ENCODE peak calls at places on chromosomes 3 and 15, in four cellular contexts. V is cardiac muscle cell, L is upper lobe of right lung, H is hepatocyte. D is an unnamed sample. For H3K27me3, the result is how much of the 10 kb centered on the place peaks cover.

GRCh38 chr3:133834621-133835417 is 29.2 kb downstream of the SRPRB start:
- DNase-seq in H (no peak), V (no peak), L (peak), D (no peak)

GRCh38 chr3:156207802-156208685 is 87.7 kb downstream of the KCNAB1 start:
- DNase-seq in V (peak), L (no peak), H (no peak), D (no peak)

GRCh38 chr3:33441322-33441976 is 1.2 kb upstream of the UBP1 start:
- DNase-seq in L (no peak), H (peak), V (no peak), D (no peak)

GRCh38 chr3:127342735-127343134 is 54.9 kb upstream of the PRR20G start:
- DNase-seq in V (no peak), L (no peak), H (no peak), D (no peak)

GRCh38 chr3:179768080-179768479 is 115.2 kb downstream of the USP13 start:
- DNase-seq in V (peak), H (peak), L (no peak), D (peak)

GRCh38 chr15:60392986-60393811 is 4.6 kb downstream of the ANXA2 start:
- DNase-seq in V (no peak), H (peak), L (no peak), D (no peak)

GRCh38 chr15:75669191-75669878 is 21.6 kb downstream of the SNX33 start:
- DNase-seq in H (no peak), L (no peak), V (no peak), D (no peak)

GRCh38 chr15:39273805-39274411 is 307.0 kb upstream of the THBS1 start:
- DNase-seq in L (no peak), H (peak), V (no peak), D (no peak)

GRCh38 chr15:68528891-68529290 is 49.9 kb upstream of the CORO2B start:
- DNase-seq in L (no peak), V (no peak), H (no peak), D (no peak)

DNA sequence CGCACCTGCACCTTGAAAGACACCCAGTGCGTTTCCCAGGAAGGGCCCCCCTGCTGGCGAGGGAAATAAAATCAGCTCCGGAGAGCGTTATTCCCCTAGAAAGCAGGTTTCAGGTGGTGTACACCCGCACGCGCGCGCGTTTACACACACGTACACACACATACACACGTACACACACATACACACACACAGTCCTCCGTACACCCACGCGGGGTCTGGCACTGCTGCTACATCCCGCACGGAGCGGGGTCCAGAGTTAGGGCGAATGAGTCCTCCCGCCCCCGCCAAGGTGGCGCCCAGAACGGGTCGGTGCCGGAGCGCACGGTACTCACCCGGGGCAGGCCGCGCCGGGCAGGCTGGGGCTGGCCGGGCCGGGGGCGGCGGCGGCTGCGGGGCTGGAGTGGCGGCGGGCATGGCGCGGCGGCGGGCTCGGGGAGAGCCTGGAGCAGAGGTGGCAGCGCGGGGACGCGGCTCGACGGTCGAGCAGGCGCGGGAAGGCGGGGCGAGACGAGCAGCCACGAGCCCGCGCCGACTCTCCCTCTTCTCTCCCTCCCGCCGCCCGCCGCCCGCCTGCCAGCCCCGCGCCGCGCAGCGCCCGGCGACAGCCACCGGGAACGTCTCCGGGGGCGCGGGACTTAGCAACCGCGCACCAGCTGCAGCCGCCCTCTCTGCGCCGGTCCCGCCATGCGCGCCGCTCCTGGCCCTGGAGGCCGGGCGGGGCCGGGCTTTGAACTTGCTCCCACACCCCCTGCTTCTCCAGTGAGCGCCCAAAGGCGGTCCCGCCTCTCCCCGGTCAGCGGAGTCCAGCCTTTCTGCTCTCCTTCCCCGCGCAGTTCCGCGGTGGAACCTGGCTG is at the start of gene DCLK3:
- DNase-seq in L (no peak), V (peak), H (peak), D (peak)
- H3K27me3 ChIP-seq in L (half or more), V (half or more), H (half or more), D (under half)

DNA sequence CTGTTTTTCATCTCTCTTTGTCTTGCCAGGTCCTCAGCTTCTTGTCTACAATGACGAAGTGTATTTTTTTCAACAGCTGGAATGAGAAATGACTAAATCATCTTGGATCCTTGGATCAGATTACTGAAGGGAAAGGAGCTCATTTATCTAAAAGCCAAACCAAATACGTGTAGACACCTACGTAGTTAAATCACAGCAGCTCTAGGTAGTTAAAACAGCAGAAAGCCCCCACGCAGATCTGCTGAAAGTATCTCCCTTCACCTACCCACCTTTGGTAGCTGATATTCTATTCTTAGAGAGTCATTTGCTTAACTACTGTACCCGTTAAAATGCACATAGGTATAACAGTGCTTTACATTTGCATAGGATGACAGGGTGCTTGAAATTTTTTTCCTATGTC is 105.5 kb upstream of the WNT5A start:
- DNase-seq in L (no peak), H (no peak), V (no peak), D (no peak)
- H3K27ac ChIP-seq in L (no peak), H (no peak), V (peak), D (no peak)

GRCh38 chr3:13532661-13533060 is 16.3 kb upstream of the FBLN2 start:
- DNase-seq in H (no peak), L (no peak), V (no peak), D (no peak)

GRCh38 chr3:13530241-13531009 is 18.5 kb upstream of the FBLN2 start:
- DNase-seq in V (no peak), L (no peak), H (no peak), D (no peak)

GRCh38 chr3:13533823-13534435 is 15.0 kb upstream of the FBLN2 start:
- DNase-seq in L (no peak), H (no peak), V (no peak), D (no peak)

GRCh38 chr3:13529196-13529975 is 19.5 kb upstream of the FBLN2 start:
- DNase-seq in L (no peak), H (no peak), V (no peak), D (no peak)

DNA sequence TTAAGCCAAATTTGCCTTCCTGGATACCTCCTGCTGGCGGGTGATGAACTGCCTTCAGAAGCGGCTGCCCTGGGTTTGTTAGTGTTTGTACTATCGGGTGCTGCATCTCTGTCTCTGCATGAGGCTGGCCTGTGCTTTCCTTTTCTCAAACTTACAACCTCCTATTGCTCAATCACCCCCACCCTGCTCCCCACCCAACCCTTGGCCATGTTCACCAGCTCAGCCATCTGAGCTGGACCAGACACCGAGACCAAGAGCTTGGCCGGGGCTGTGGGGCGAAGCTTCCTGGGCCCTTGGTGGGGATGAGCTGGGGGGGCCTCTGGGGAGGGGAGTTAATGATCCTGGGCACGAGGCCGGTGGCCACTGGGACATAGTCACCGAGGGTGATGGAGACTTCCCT is 16.8 kb upstream of the FBLN2 start:
- DNase-seq in L (no peak), V (no peak), H (no peak), D (no peak)
- TF ChIP-seq CTCF in L (no peak), V (no peak), H (no peak), D (no peak)

GRCh38 chr3:62546266-62546665 is 172.9 kb upstream of the FEZF2 start:
- DNase-seq in H (no peak), V (no peak), L (no peak), D (no peak)
- H3K27me3 ChIP-seq in H (under half), V (under half), L (under half), D (under half)

GRCh38 chr3:189908646-189909045 is 212.1 kb downstream of the P3H2 start:
- DNase-seq in V (no peak), H (no peak), L (no peak), D (no peak)
- H3K27ac ChIP-seq in V (no peak), H (no peak), L (no peak), D (no peak)